ENCODE peak calls at places on chromosomes 6 and 20, in four cellular contexts. One of them, this sample, is unnamed. For H3K36me3, the result is how much of the 10 kb centered on the place peaks cover.

GRCh38 chr6:20098267-20098876 is 113.9 kb downstream of the MBOAT1 start:
- DNase-seq in neural progenitor cell: no peak
- DNase-seq in CD8-positive, alpha-beta T cell: no peak
- DNase-seq in heart right ventricle: no peak
- DNase-seq in this sample: no peak

GRCh38 chr6:160967351-160967750 is 24.2 kb upstream of the MAP3K4 start:
- DNase-seq in neural progenitor cell: no peak
- DNase-seq in CD8-positive, alpha-beta T cell: no peak
- DNase-seq in heart right ventricle: no peak
- DNase-seq in this sample: no peak

GRCh38 chr6:141183368-141183767 is 949.4 kb upstream of the GJE1 start:
- DNase-seq in neural progenitor cell: no peak
- DNase-seq in CD8-positive, alpha-beta T cell: no peak
- DNase-seq in heart right ventricle: no peak
- DNase-seq in this sample: no peak

GRCh38 chr6:33772114-33772830 is 16.7 kb downstream of the LEMD2 start:
- DNase-seq in neural progenitor cell: no peak
- DNase-seq in CD8-positive, alpha-beta T cell: no peak
- DNase-seq in heart right ventricle: no peak
- DNase-seq in this sample: no peak

GRCh38 chr6:45946887-45947286 is 68.8 kb downstream of the CLIC5 start:
- DNase-seq in neural progenitor cell: no peak
- DNase-seq in CD8-positive, alpha-beta T cell: no peak
- DNase-seq in heart right ventricle: no peak
- DNase-seq in this sample: no peak

GRCh38 chr20:21357851-21358250 is 39.5 kb downstream of the NKX2-4 start:
- DNase-seq in neural progenitor cell: peak
- DNase-seq in CD8-positive, alpha-beta T cell: no peak
- DNase-seq in heart right ventricle: no peak
- DNase-seq in this sample: no peak

GRCh38 chr6:55293116-55293515 is 34.2 kb upstream of the GFRAL start:
- DNase-seq in neural progenitor cell: peak
- DNase-seq in CD8-positive, alpha-beta T cell: no peak
- DNase-seq in heart right ventricle: no peak
- DNase-seq in this sample: no peak

GRCh38 chr6:20931093-20931492 is 396.8 kb downstream of the CDKAL1 start:
- DNase-seq in neural progenitor cell: no peak
- DNase-seq in CD8-positive, alpha-beta T cell: no peak
- DNase-seq in heart right ventricle: no peak
- DNase-seq in this sample: no peak

GRCh38 chr6:138920906-138921305 is 67.1 kb downstream of the REPS1 start:
- DNase-seq in neural progenitor cell: no peak
- DNase-seq in CD8-positive, alpha-beta T cell: no peak
- DNase-seq in heart right ventricle: no peak
- DNase-seq in this sample: no peak

GRCh38 chr6:30647802-30648460 is 998 bp downstream of the C6orf136 start:
- DNase-seq in neural progenitor cell: no peak
- DNase-seq in CD8-positive, alpha-beta T cell: peak
- DNase-seq in heart right ventricle: peak
- DNase-seq in this sample: no peak

GRCh38 chr6:116986819-116987218 is 109.8 kb downstream of the RFX6 start:
- DNase-seq in neural progenitor cell: no peak
- DNase-seq in CD8-positive, alpha-beta T cell: no peak
- DNase-seq in heart right ventricle: no peak
- DNase-seq in this sample: no peak

GRCh38 chr6:100657678-100658330 is 193.1 kb upstream of the SIM1 start:
- DNase-seq in neural progenitor cell: no peak
- DNase-seq in CD8-positive, alpha-beta T cell: no peak
- DNase-seq in heart right ventricle: no peak
- DNase-seq in this sample: no peak

GRCh38 chr6:100230976-100231316 is 233.8 kb downstream of the SIM1 start:
- DNase-seq in neural progenitor cell: no peak
- DNase-seq in CD8-positive, alpha-beta T cell: no peak
- DNase-seq in heart right ventricle: no peak
- DNase-seq in this sample: no peak

GRCh38 chr6:100420711-100421110 is 44.0 kb downstream of the SIM1 start:
- DNase-seq in neural progenitor cell: peak
- DNase-seq in CD8-positive, alpha-beta T cell: no peak
- DNase-seq in heart right ventricle: no peak
- DNase-seq in this sample: no peak

GRCh38 chr6:16397623-16398022 is 159.2 kb downstream of the GMPR start:
- DNase-seq in neural progenitor cell: no peak
- DNase-seq in CD8-positive, alpha-beta T cell: no peak
- DNase-seq in heart right ventricle: no peak
- DNase-seq in this sample: no peak

GRCh38 chr20:16145919-16146318 is 427.3 kb downstream of the KIF16B start:
- DNase-seq in neural progenitor cell: no peak
- DNase-seq in CD8-positive, alpha-beta T cell: no peak
- DNase-seq in heart right ventricle: no peak
- DNase-seq in this sample: no peak

GRCh38 chr20:14434379-14435136 is 97.1 kb upstream of the FLRT3 start:
- DNase-seq in neural progenitor cell: no peak
- DNase-seq in CD8-positive, alpha-beta T cell: no peak
- DNase-seq in heart right ventricle: no peak
- DNase-seq in this sample: no peak

GRCh38 chr6:148550569-148550968 is 196.3 kb upstream of the UST start:
- DNase-seq in neural progenitor cell: no peak
- DNase-seq in CD8-positive, alpha-beta T cell: no peak
- DNase-seq in heart right ventricle: no peak
- DNase-seq in this sample: no peak

GRCh38 chr6:63475707-63476106 is 96.6 kb upstream of the LOC128125822 start:
- DNase-seq in neural progenitor cell: no peak
- DNase-seq in CD8-positive, alpha-beta T cell: no peak
- DNase-seq in heart right ventricle: peak
- DNase-seq in this sample: no peak

GRCh38 chr20:2379511-2380229 is 1.0 kb upstream of the TGM6 start:
- DNase-seq in neural progenitor cell: no peak
- DNase-seq in CD8-positive, alpha-beta T cell: peak
- DNase-seq in heart right ventricle: no peak
- DNase-seq in this sample: peak

GRCh38 chr6:28643017-28643740 is 117.5 kb downstream of the GPX5 start:
- DNase-seq in neural progenitor cell: peak
- DNase-seq in CD8-positive, alpha-beta T cell: no peak
- DNase-seq in heart right ventricle: no peak
- DNase-seq in this sample: no peak

GRCh38 chr6:10961837-10962236 is 75.0 kb downstream of the SYCP2L start:
- DNase-seq in neural progenitor cell: no peak
- DNase-seq in CD8-positive, alpha-beta T cell: no peak
- DNase-seq in heart right ventricle: no peak
- DNase-seq in this sample: no peak

GRCh38 chr6:87702589-87702945 is 534 bp upstream of the AKIRIN2 start:
- DNase-seq in neural progenitor cell: peak
- DNase-seq in CD8-positive, alpha-beta T cell: no peak
- DNase-seq in heart right ventricle: no peak
- DNase-seq in this sample: no peak

GRCh38 chr20:62944746-62945145 is 6.8 kb downstream of the GID8 start:
- DNase-seq in neural progenitor cell: no peak
- DNase-seq in CD8-positive, alpha-beta T cell: no peak
- DNase-seq in heart right ventricle: no peak
- DNase-seq in this sample: no peak

GRCh38 chr6:110681543-110682459 is 133.5 kb downstream of the CDK19 start:
- DNase-seq in neural progenitor cell: no peak
- DNase-seq in CD8-positive, alpha-beta T cell: no peak
- DNase-seq in heart right ventricle: no peak
- DNase-seq in this sample: no peak

GRCh38 chr6:139490482-139490881 is 116.0 kb upstream of the CITED2 start:
- DNase-seq in neural progenitor cell: no peak
- DNase-seq in CD8-positive, alpha-beta T cell: peak
- DNase-seq in heart right ventricle: no peak
- DNase-seq in this sample: peak

GRCh38 chr6:32609391-32609730 is 19.7 kb upstream of the HLA-DRB1 start:
- DNase-seq in neural progenitor cell: no peak
- DNase-seq in CD8-positive, alpha-beta T cell: no peak
- DNase-seq in heart right ventricle: no peak
- DNase-seq in this sample: no peak
- H3K36me3 ChIP-seq in neural progenitor cell: under half
- H3K36me3 ChIP-seq in CD8-positive, alpha-beta T cell: under half
- H3K36me3 ChIP-seq in heart right ventricle: under half
- H3K36me3 ChIP-seq in this sample: under half

GRCh38 chr20:17951323-17951722 is 17.3 kb downstream of the SNX5 start:
- DNase-seq in neural progenitor cell: no peak
- DNase-seq in CD8-positive, alpha-beta T cell: no peak
- DNase-seq in heart right ventricle: no peak
- DNase-seq in this sample: no peak

GRCh38 chr20:17952692-17953684 is 15.6 kb downstream of the SNX5 start:
- DNase-seq in neural progenitor cell: no peak
- DNase-seq in CD8-positive, alpha-beta T cell: no peak
- DNase-seq in heart right ventricle: no peak
- DNase-seq in this sample: no peak

GRCh38 chr20:17956099-17956685 is 12.4 kb downstream of the SNX5 start:
- DNase-seq in neural progenitor cell: no peak
- DNase-seq in CD8-positive, alpha-beta T cell: no peak
- DNase-seq in heart right ventricle: no peak
- DNase-seq in this sample: no peak

GRCh38 chr20:17955302-17955701 is 13.3 kb downstream of the SNX5 start:
- DNase-seq in neural progenitor cell: no peak
- DNase-seq in CD8-positive, alpha-beta T cell: no peak
- DNase-seq in heart right ventricle: no peak
- DNase-seq in this sample: no peak

DNA sequence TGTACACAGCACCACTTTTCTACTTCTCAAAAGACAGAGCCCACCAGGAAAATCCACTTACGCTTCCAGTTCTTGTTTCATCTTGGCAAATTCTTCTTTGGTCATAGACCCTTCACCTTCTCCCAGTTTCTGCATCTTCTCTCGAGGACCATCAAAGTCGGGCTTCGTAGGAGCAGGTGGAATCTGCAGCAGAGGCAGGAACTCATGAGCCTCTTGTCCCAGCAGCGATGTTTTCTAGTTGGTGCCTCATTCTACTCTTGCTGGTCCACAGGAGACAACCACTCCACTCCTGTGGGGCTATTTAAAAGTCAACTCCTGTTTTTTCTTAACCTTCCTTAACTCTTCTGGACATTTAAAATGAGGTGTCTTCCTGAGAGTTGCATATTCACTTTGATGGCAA is 14.7 kb downstream of the SNX5 start:
- DNase-seq in neural progenitor cell: no peak
- DNase-seq in CD8-positive, alpha-beta T cell: no peak
- DNase-seq in heart right ventricle: no peak
- DNase-seq in this sample: no peak
- H3K36me3 ChIP-seq in neural progenitor cell: under half
- H3K36me3 ChIP-seq in CD8-positive, alpha-beta T cell: half or more
- H3K36me3 ChIP-seq in heart right ventricle: half or more
- H3K36me3 ChIP-seq in this sample: half or more

GRCh38 chr20:31701591-31701990 is 21.1 kb downstream of the BCL2L1 start:
- DNase-seq in neural progenitor cell: no peak
- DNase-seq in CD8-positive, alpha-beta T cell: no peak
- DNase-seq in heart right ventricle: no peak
- DNase-seq in this sample: no peak
- H3K36me3 ChIP-seq in neural progenitor cell: under half
- H3K36me3 ChIP-seq in CD8-positive, alpha-beta T cell: under half
- H3K36me3 ChIP-seq in heart right ventricle: under half
- H3K36me3 ChIP-seq in this sample: under half

DNA sequence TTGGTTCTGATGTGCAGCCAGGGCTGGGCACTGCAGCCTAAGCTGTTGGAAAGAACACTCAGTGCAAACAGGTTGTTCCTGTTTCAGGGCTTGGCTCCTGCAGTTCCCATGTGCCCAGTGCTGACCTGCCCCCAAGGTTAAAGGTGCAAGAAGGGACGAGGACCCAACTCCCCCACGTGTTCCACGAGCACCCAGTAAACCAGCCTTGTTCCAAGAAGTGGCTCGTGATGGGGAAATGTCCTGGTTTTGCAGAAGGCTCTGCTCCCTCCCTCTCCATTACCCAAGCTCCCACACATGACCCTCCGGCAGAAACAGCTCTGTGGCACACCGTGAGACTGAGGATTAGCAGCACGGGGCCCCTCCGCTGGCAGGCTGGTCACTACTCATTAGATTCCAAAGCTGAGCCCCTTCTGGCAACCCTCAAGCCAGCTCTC is 9.4 kb downstream of the ACSS1 start:
- DNase-seq in neural progenitor cell: no peak
- DNase-seq in CD8-positive, alpha-beta T cell: no peak
- DNase-seq in heart right ventricle: no peak
- DNase-seq in this sample: no peak
- H3K36me3 ChIP-seq in neural progenitor cell: under half
- H3K36me3 ChIP-seq in CD8-positive, alpha-beta T cell: under half
- H3K36me3 ChIP-seq in heart right ventricle: under half
- H3K36me3 ChIP-seq in this sample: under half

GRCh38 chr20:48722002-48722731 is 105.6 kb downstream of the PREX1 start:
- DNase-seq in neural progenitor cell: no peak
- DNase-seq in CD8-positive, alpha-beta T cell: no peak
- DNase-seq in heart right ventricle: no peak
- DNase-seq in this sample: no peak
- H3K36me3 ChIP-seq in neural progenitor cell: under half
- H3K36me3 ChIP-seq in CD8-positive, alpha-beta T cell: under half
- H3K36me3 ChIP-seq in heart right ventricle: under half
- H3K36me3 ChIP-seq in this sample: under half

GRCh38 chr6:35638679-35639078 is 50.0 kb downstream of the FKBP5 start:
- DNase-seq in neural progenitor cell: no peak
- DNase-seq in CD8-positive, alpha-beta T cell: no peak
- DNase-seq in heart right ventricle: no peak
- DNase-seq in this sample: no peak

GRCh38 chr6:35637911-35638310 is 50.8 kb downstream of the FKBP5 start:
- DNase-seq in neural progenitor cell: no peak
- DNase-seq in CD8-positive, alpha-beta T cell: no peak
- DNase-seq in heart right ventricle: no peak
- DNase-seq in this sample: no peak

GRCh38 chr6:35633579-35634089 is 55.1 kb downstream of the FKBP5 start:
- DNase-seq in neural progenitor cell: peak
- DNase-seq in CD8-positive, alpha-beta T cell: no peak
- DNase-seq in heart right ventricle: no peak
- DNase-seq in this sample: no peak

GRCh38 chr6:35634316-35634715 is 54.4 kb downstream of the FKBP5 start:
- DNase-seq in neural progenitor cell: no peak
- DNase-seq in CD8-positive, alpha-beta T cell: no peak
- DNase-seq in heart right ventricle: peak
- DNase-seq in this sample: no peak

DNA sequence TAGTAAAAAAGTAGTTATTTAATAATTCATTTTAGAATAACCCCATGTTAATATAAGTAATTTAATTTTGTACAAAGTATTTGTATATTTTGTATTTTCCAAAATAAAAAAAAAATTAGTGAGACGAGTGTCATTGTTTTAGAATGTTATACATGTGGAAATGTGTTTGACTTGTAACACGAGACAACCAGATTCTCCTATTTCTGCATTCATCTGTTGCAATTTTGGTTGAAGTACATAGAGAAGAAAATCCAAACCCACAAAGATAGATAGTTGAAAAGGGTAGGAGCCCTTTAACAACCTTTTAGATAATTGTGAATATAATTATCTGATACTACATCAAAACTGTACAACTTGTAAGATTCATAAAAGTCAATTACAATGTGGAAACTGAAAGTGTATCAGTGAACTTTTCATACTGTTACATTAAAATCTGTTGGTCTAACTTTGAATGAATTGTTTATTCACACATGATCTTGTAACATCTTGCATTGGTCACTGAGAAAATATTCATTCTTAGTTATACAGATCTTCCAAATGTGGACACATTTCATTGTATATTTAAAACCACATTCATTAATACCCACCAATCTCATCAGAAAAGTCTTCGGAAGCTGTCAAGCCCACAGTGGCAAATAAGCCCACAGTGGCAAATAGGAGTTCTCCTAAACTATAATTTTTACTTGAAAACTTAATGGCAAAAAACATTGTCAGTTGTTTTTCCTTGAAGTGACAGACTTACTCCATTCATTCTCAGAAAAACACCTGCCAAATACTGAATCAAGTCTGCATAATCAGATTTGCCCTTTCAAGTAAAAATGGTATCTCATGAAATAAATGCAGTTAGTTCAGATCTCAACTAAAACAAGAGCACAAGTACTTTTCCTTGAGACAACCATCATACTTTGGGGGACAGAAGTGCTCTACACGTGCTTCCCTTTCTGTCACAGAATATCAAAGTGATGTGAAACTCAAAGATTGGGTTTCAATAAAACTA is 52.8 kb downstream of the FKBP5 start:
- DNase-seq in neural progenitor cell: no peak
- DNase-seq in CD8-positive, alpha-beta T cell: no peak
- DNase-seq in heart right ventricle: no peak
- DNase-seq in this sample: no peak
- H3K36me3 ChIP-seq in neural progenitor cell: under half
- H3K36me3 ChIP-seq in CD8-positive, alpha-beta T cell: under half
- H3K36me3 ChIP-seq in heart right ventricle: under half
- H3K36me3 ChIP-seq in this sample: under half

This sample was measured in effector memory CD4-positive, alpha-beta T cell.